ENCODE peak calls at places on chromosome 2, in five cellular contexts. N, K, L, Y and U are unnamed samples.

GRCh38 chr2:217951521-217952247 is 51.1 kb downstream of the TNS1 start:
- DNase-seq in K (no peak), L (no peak), N (no peak), Y (no peak), U (no peak)

GRCh38 chr2:116510117-116510671 is 1304.3 kb upstream of the DDX18 start:
- DNase-seq in Y (no peak), N (no peak), K (no peak), L (no peak), U (peak; percentile 4)

GRCh38 chr2:23918837-23919489 is 8.0 kb downstream of the ATAD2B start:
- DNase-seq in Y (no peak), K (no peak), L (no peak), N (no peak), U (no peak)

GRCh38 chr2:15472133-15472532 is 89.0 kb downstream of the NBAS start:
- DNase-seq in L (no peak), N (no peak), Y (no peak), K (no peak), U (no peak)

GRCh38 chr2:138602166-138602460 is 100.5 kb downstream of the SPOPL start:
- DNase-seq in K (no peak), L (no peak), N (no peak), Y (no peak), U (no peak)

GRCh38 chr2:125561302-125561701 is 1094.7 kb upstream of the GYPC start:
- DNase-seq in L (no peak), N (no peak), Y (no peak), K (no peak), U (no peak)

GRCh38 chr2:239305222-239305575 is 95.6 kb downstream of the HDAC4 start:
- DNase-seq in L (no peak), Y (no peak), N (no peak), K (no peak), U (no peak)

GRCh38 chr2:186274936-186275575 is 211.0 kb upstream of the ZC3H15 start:
- DNase-seq in L (no peak), Y (no peak), K (peak; percentile 34), N (no peak), U (no peak)

GRCh38 chr2:85308951-85309555 is 18.7 kb downstream of the TGOLN2 start:
- DNase-seq in L (no peak), Y (peak; percentile 53), N (no peak), K (no peak), U (peak; percentile 18)

GRCh38 chr2:174794851-174795374 is 30.6 kb upstream of the CHRNA1 start:
- DNase-seq in K (no peak), Y (no peak), N (no peak), L (no peak), U (no peak)

GRCh38 chr2:85951351-85952067 is 62.7 kb upstream of the ST3GAL5 start:
- DNase-seq in Y (no peak), L (no peak), K (no peak), N (no peak), U (no peak)

GRCh38 chr2:202377308-202377736 is 1.2 kb downstream of the BMPR2 start:
- DNase-seq in Y (peak; percentile 33), L (no peak), N (no peak), K (no peak), U (peak; percentile 44)

GRCh38 chr2:201205516-201205850 is 22.5 kb downstream of the CASP10 start:
- DNase-seq in K (no peak), N (no peak), Y (no peak), L (no peak), U (no peak)

GRCh38 chr2:159194241-159194640 is 92.3 kb downstream of the WDSUB1 start:
- DNase-seq in L (no peak), Y (no peak), K (no peak), N (no peak), U (no peak)

GRCh38 chr2:236159778-236160170 is 8.4 kb downstream of the GBX2 start:
- DNase-seq in N (no peak), K (no peak), L (no peak), Y (no peak), U (no peak)

GRCh38 chr2:67446504-67446911 is 49.4 kb downstream of the ETAA1 start:
- DNase-seq in Y (no peak), L (no peak), N (no peak), K (no peak), U (no peak)

GRCh38 chr2:73013941-73014340 is 57.6 kb downstream of the SFXN5 start:
- DNase-seq in K (peak; percentile 63), Y (no peak), L (no peak), N (no peak), U (no peak)

GRCh38 chr2:23327897-23328296 is 57.1 kb upstream of the KLHL29 start:
- DNase-seq in N (no peak), K (no peak), L (no peak), Y (no peak), U (no peak)

GRCh38 chr2:172226244-172227061 is 123.8 kb upstream of the DLX2 start:
- DNase-seq in L (no peak), K (no peak), N (no peak), Y (no peak), U (peak; percentile 68)

GRCh38 chr2:67760995-67761394 is 301.8 kb downstream of the C1D start:
- DNase-seq in K (no peak), Y (no peak), N (no peak), L (no peak), U (no peak)

GRCh38 chr2:162113771-162114168 is 38.3 kb downstream of the GCG start:
- DNase-seq in Y (no peak), K (no peak), N (no peak), L (no peak), U (no peak)

GRCh38 chr2:136048886-136049832 is 63.7 kb upstream of the DARS1 start:
- DNase-seq in L (no peak), Y (no peak), K (no peak), N (no peak), U (no peak)

GRCh38 chr2:158755738-158756137 is 39.4 kb upstream of the DAPL1 start:
- DNase-seq in Y (no peak), K (no peak), L (peak; percentile 24), N (no peak), U (peak; percentile 26)

GRCh38 chr2:127400897-127401756 is 13.4 kb upstream of the MAP3K2 start:
- DNase-seq in N (no peak), L (no peak), K (no peak), Y (no peak), U (peak; percentile 62)

GRCh38 chr2:105789745-105790466 is 45.2 kb downstream of the NCK2 start:
- DNase-seq in K (no peak), Y (no peak), L (no peak), N (no peak), U (no peak)

DNA sequence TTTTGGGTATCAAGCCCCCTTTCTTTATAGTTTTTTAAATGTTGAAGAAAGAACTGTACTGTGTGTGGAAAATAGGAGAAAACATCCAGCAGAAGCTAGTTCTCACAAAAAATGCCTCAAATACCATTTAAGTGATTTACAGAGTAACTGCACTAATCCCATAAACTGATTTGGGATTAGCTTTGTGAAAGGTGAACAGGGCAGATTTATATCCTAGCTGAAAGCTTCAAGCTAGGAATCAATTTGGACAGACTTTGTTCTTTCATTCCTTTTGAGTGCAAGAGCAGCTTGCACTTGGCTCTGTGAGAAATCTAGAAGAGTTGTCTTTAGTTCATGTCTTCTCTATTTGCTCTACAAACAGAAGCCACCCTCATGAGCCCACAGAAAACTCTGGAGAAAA is 183.9 kb upstream of the VRK2 start:
- DNase-seq in K (no peak), Y (no peak), L (no peak), N (no peak), U (no peak)
- TF ChIP-seq CTCF in K (no peak), Y (no peak), L (no peak), N (no peak), U (no peak)

DNA sequence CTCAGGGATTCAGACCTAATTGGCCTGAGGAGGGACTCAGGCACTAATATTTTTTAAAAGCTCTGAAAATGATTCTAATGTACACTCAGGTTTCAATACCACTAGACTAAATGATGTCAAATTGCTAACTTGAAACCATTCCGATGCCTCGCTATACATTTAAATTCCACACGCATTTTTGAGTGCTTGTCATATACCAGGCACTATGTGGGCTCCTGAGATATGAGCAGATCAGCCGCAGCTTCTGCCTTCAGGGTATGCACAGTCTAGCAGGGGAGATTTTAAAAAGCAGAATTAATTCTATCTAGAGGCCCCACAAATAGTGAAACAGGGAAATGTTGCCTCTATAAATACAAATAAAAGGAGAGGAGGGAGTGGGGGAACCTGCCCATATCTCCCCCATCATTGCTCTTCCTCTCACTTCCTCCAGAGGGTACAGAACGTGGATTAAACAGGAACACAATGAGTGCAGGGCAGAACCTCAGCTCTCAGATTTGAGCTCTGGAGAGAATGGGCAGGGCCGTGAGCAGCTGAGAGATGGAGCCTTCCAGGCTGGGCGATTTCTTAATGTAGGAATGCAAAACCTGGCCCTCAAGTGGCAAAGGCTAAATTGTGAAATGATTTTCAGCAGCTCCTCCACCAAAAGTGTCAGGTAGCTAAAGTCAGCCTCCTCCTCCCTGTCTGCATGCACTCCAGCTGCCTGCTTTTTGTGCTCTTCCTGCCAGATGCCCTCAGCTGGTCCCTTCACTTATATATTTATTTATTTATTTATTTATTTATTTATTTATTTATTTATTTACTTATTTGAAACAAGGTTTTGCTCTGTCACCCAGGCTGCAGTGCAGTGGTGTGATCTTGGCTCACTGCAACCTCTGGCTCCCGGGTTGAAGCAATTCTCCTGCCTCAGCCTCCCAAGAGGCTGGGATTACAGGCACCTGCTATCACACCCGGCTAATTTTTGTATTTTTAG is 24.6 kb upstream of the LBH start:
- DNase-seq in Y (no peak), L (no peak), K (no peak), N (no peak), U (no peak)
- TF ChIP-seq CTCF in Y (no peak), L (no peak), K (no peak), N (no peak), U (no peak)

DNA sequence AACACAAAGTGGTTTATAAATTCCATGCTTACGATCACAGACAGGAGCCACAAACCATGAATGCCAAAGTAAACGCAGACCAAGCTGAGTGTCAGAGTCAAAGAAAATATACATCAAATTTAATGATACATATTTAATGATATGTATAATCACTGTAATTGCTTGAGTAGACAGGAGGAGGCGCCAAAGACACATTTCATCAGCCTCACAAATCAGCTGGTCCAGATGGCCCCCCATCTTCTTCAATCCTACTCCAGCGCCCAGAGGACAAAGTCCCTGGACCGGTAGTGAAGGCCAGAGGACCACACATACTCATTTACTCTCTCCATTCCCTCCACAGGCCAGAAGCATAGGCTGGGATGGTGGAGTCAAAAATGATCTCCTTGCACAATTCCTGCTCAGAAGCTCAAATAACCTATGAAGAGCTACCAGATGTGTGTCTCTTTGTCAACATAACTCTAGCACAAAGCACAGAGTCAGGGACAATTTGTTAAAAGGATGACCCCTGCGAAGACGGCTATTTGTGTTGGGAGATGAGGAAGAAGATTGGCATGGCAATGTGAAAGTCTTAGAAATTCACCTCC is 149.3 kb upstream of the PGAP1 start:
- DNase-seq in K (no peak), N (no peak), L (no peak), Y (no peak), U (no peak)
- TF ChIP-seq CTCF in K (peak; percentile 36), N (peak; percentile 46), L (peak; percentile 39), Y (no peak), U (peak; percentile 61)

GRCh38 chr2:231928901-231929725 is 2.9 kb upstream of the NPPC start:
- DNase-seq in Y (no peak), L (no peak), N (no peak), K (no peak), U (no peak)

GRCh38 chr2:231930601-231931281 is 4.5 kb upstream of the NPPC start:
- DNase-seq in Y (peak; percentile 74), L (no peak), K (no peak), N (no peak), U (no peak)

GRCh38 chr2:231931481-231931915 is 5.3 kb upstream of the NPPC start:
- DNase-seq in K (no peak), N (no peak), L (no peak), Y (peak; percentile 46), U (no peak)

GRCh38 chr2:231928481-231928880 is 2.3 kb upstream of the NPPC start:
- DNase-seq in Y (no peak), L (no peak), N (no peak), K (no peak), U (peak; percentile 23)

GRCh38 chr2:231929961-231930600 is 3.9 kb upstream of the NPPC start:
- DNase-seq in K (no peak), N (no peak), Y (peak; percentile 82), L (no peak), U (peak; percentile 34)
- TF ChIP-seq CTCF in K (peak; percentile 27), N (peak; percentile 62), Y (peak; percentile 51), L (peak; percentile 55), U (no peak)